ENCODE peak calls at places on chromosomes 16 and 17, in nine cellular contexts. One of them, this sample, is unnamed.

GRCh38 chr17:58337600-58338453 is 9.2 kb upstream of the TSPOAP1 start:
- DNase-seq in ELF-1: peak; percentile 93
- DNase-seq in GM12865: peak; percentile 99
- DNase-seq in activated naive CD8-positive, alpha-beta T cell treated with anti-CD3 and anti-CD28 coated beads, Interleukin-2, amount 50 U/mL, for 24 hours: peak; percentile 93
- DNase-seq in left lung: peak; percentile 92
- DNase-seq in foreskin fibroblast: peak; percentile 80
- DNase-seq in activated T-helper 1 cell treated with Interleukin-2 at 50 U/mL for 16 hours: peak; percentile 86
- DNase-seq in ureter: peak; percentile 78
- DNase-seq in CD8-positive, alpha-beta memory T cell: peak; percentile 84
- DNase-seq in this sample: peak; percentile 64

GRCh38 chr17:61997649-61998048 is 67.4 kb downstream of the MED13 start:
- DNase-seq in activated naive CD8-positive, alpha-beta T cell treated with anti-CD3 and anti-CD28 coated beads, Interleukin-2, amount 50 U/mL, for 24 hours: no peak
- DNase-seq in ureter: no peak
- DNase-seq in GM12865: no peak
- DNase-seq in foreskin fibroblast: peak; percentile 41
- DNase-seq in CD8-positive, alpha-beta memory T cell: no peak
- DNase-seq in ELF-1: no peak
- DNase-seq in left lung: no peak
- DNase-seq in activated T-helper 1 cell treated with Interleukin-2 at 50 U/mL for 16 hours: no peak
- DNase-seq in this sample: no peak

GRCh38 chr17:33328129-33328528 is 35.0 kb upstream of the ASIC2 start:
- DNase-seq in CD8-positive, alpha-beta memory T cell: no peak
- DNase-seq in ureter: no peak
- DNase-seq in activated naive CD8-positive, alpha-beta T cell treated with anti-CD3 and anti-CD28 coated beads, Interleukin-2, amount 50 U/mL, for 24 hours: no peak
- DNase-seq in activated T-helper 1 cell treated with Interleukin-2 at 50 U/mL for 16 hours: no peak
- DNase-seq in ELF-1: peak; percentile 37
- DNase-seq in GM12865: no peak
- DNase-seq in left lung: no peak
- DNase-seq in foreskin fibroblast: peak; percentile 4
- DNase-seq in this sample: no peak

GRCh38 chr17:41986634-41987033 is 20.0 kb downstream of the CNP start:
- DNase-seq in activated naive CD8-positive, alpha-beta T cell treated with anti-CD3 and anti-CD28 coated beads, Interleukin-2, amount 50 U/mL, for 24 hours: no peak
- DNase-seq in activated T-helper 1 cell treated with Interleukin-2 at 50 U/mL for 16 hours: no peak
- DNase-seq in ELF-1: no peak
- DNase-seq in left lung: no peak
- DNase-seq in GM12865: no peak
- DNase-seq in CD8-positive, alpha-beta memory T cell: no peak
- DNase-seq in ureter: no peak
- DNase-seq in foreskin fibroblast: no peak
- DNase-seq in this sample: no peak

GRCh38 chr16:11634307-11634706 is 33.9 kb upstream of the SNN start:
- DNase-seq in ureter: no peak
- DNase-seq in ELF-1: no peak
- DNase-seq in activated T-helper 1 cell treated with Interleukin-2 at 50 U/mL for 16 hours: no peak
- DNase-seq in GM12865: no peak
- DNase-seq in foreskin fibroblast: no peak
- DNase-seq in left lung: no peak
- DNase-seq in activated naive CD8-positive, alpha-beta T cell treated with anti-CD3 and anti-CD28 coated beads, Interleukin-2, amount 50 U/mL, for 24 hours: no peak
- DNase-seq in CD8-positive, alpha-beta memory T cell: no peak
- DNase-seq in this sample: no peak

GRCh38 chr17:62827722-62828498 is 19.8 kb upstream of the MARCHF10 start:
- DNase-seq in CD8-positive, alpha-beta memory T cell: no peak
- DNase-seq in ELF-1: no peak
- DNase-seq in activated naive CD8-positive, alpha-beta T cell treated with anti-CD3 and anti-CD28 coated beads, Interleukin-2, amount 50 U/mL, for 24 hours: no peak
- DNase-seq in activated T-helper 1 cell treated with Interleukin-2 at 50 U/mL for 16 hours: no peak
- DNase-seq in ureter: no peak
- DNase-seq in foreskin fibroblast: peak; percentile 42
- DNase-seq in left lung: no peak
- DNase-seq in GM12865: no peak
- DNase-seq in this sample: no peak

GRCh38 chr17:82253179-82253544 is 20.3 kb downstream of the CSNK1D start:
- DNase-seq in GM12865: no peak
- DNase-seq in CD8-positive, alpha-beta memory T cell: no peak
- DNase-seq in left lung: no peak
- DNase-seq in activated T-helper 1 cell treated with Interleukin-2 at 50 U/mL for 16 hours: no peak
- DNase-seq in ureter: no peak
- DNase-seq in ELF-1: no peak
- DNase-seq in foreskin fibroblast: no peak
- DNase-seq in activated naive CD8-positive, alpha-beta T cell treated with anti-CD3 and anti-CD28 coated beads, Interleukin-2, amount 50 U/mL, for 24 hours: no peak
- DNase-seq in this sample: no peak

GRCh38 chr16:2046889-2047329 is 725 bp downstream of the NTHL1 start:
- DNase-seq in CD8-positive, alpha-beta memory T cell: no peak
- DNase-seq in foreskin fibroblast: no peak
- DNase-seq in activated T-helper 1 cell treated with Interleukin-2 at 50 U/mL for 16 hours: no peak
- DNase-seq in ureter: no peak
- DNase-seq in ELF-1: no peak
- DNase-seq in activated naive CD8-positive, alpha-beta T cell treated with anti-CD3 and anti-CD28 coated beads, Interleukin-2, amount 50 U/mL, for 24 hours: no peak
- DNase-seq in left lung: no peak
- DNase-seq in GM12865: no peak
- DNase-seq in this sample: no peak

GRCh38 chr16:19645557-19645981 is 72.5 kb downstream of the KNOP1 start:
- DNase-seq in ureter: peak; percentile 51
- DNase-seq in activated T-helper 1 cell treated with Interleukin-2 at 50 U/mL for 16 hours: no peak
- DNase-seq in GM12865: no peak
- DNase-seq in ELF-1: peak; percentile 48
- DNase-seq in foreskin fibroblast: no peak
- DNase-seq in CD8-positive, alpha-beta memory T cell: no peak
- DNase-seq in left lung: no peak
- DNase-seq in activated naive CD8-positive, alpha-beta T cell treated with anti-CD3 and anti-CD28 coated beads, Interleukin-2, amount 50 U/mL, for 24 hours: no peak
- DNase-seq in this sample: no peak

GRCh38 chr17:47987240-47987835 is 16.4 kb downstream of the CDK5RAP3 start:
- DNase-seq in foreskin fibroblast: peak; percentile 71
- DNase-seq in activated naive CD8-positive, alpha-beta T cell treated with anti-CD3 and anti-CD28 coated beads, Interleukin-2, amount 50 U/mL, for 24 hours: no peak
- DNase-seq in left lung: no peak
- DNase-seq in GM12865: no peak
- DNase-seq in ELF-1: peak; percentile 79
- DNase-seq in ureter: no peak
- DNase-seq in activated T-helper 1 cell treated with Interleukin-2 at 50 U/mL for 16 hours: no peak
- DNase-seq in CD8-positive, alpha-beta memory T cell: no peak
- DNase-seq in this sample: no peak

GRCh38 chr17:75785770-75786538 is 1.3 kb downstream of the UNK start:
- DNase-seq in foreskin fibroblast: peak; percentile 62
- DNase-seq in activated T-helper 1 cell treated with Interleukin-2 at 50 U/mL for 16 hours: no peak
- DNase-seq in ureter: no peak
- DNase-seq in CD8-positive, alpha-beta memory T cell: no peak
- DNase-seq in GM12865: peak; percentile 55
- DNase-seq in left lung: no peak
- DNase-seq in activated naive CD8-positive, alpha-beta T cell treated with anti-CD3 and anti-CD28 coated beads, Interleukin-2, amount 50 U/mL, for 24 hours: no peak
- DNase-seq in ELF-1: peak; percentile 39
- DNase-seq in this sample: no peak

GRCh38 chr17:6654816-6655731 is 3.5 kb downstream of the C17orf100 start:
- DNase-seq in ureter: peak; percentile 70
- DNase-seq in GM12865: no peak
- DNase-seq in activated naive CD8-positive, alpha-beta T cell treated with anti-CD3 and anti-CD28 coated beads, Interleukin-2, amount 50 U/mL, for 24 hours: no peak
- DNase-seq in activated T-helper 1 cell treated with Interleukin-2 at 50 U/mL for 16 hours: no peak
- DNase-seq in ELF-1: peak; percentile 82
- DNase-seq in foreskin fibroblast: no peak
- DNase-seq in left lung: peak; percentile 71
- DNase-seq in CD8-positive, alpha-beta memory T cell: no peak
- DNase-seq in this sample: no peak

GRCh38 chr16:67542464-67542863 is 13.8 kb downstream of the RIPOR1 start:
- DNase-seq in activated T-helper 1 cell treated with Interleukin-2 at 50 U/mL for 16 hours: peak; percentile 52
- DNase-seq in ELF-1: peak; percentile 42
- DNase-seq in foreskin fibroblast: peak; percentile 80
- DNase-seq in GM12865: peak; percentile 88
- DNase-seq in left lung: no peak
- DNase-seq in activated naive CD8-positive, alpha-beta T cell treated with anti-CD3 and anti-CD28 coated beads, Interleukin-2, amount 50 U/mL, for 24 hours: peak; percentile 73
- DNase-seq in CD8-positive, alpha-beta memory T cell: peak; percentile 76
- DNase-seq in ureter: no peak
- DNase-seq in this sample: no peak

GRCh38 chr16:14486520-14487303 is 143.3 kb downstream of the PARN start:
- DNase-seq in left lung: peak; percentile 81
- DNase-seq in ELF-1: peak; percentile 89
- DNase-seq in foreskin fibroblast: peak; percentile 97
- DNase-seq in ureter: peak; percentile 89
- DNase-seq in activated naive CD8-positive, alpha-beta T cell treated with anti-CD3 and anti-CD28 coated beads, Interleukin-2, amount 50 U/mL, for 24 hours: no peak
- DNase-seq in activated T-helper 1 cell treated with Interleukin-2 at 50 U/mL for 16 hours: no peak
- DNase-seq in GM12865: no peak
- DNase-seq in CD8-positive, alpha-beta memory T cell: no peak
- DNase-seq in this sample: peak; percentile 88

GRCh38 chr16:20897897-20898296 is 2.3 kb downstream of the DCUN1D3 start:
- DNase-seq in ureter: no peak
- DNase-seq in activated naive CD8-positive, alpha-beta T cell treated with anti-CD3 and anti-CD28 coated beads, Interleukin-2, amount 50 U/mL, for 24 hours: no peak
- DNase-seq in foreskin fibroblast: no peak
- DNase-seq in CD8-positive, alpha-beta memory T cell: no peak
- DNase-seq in left lung: no peak
- DNase-seq in activated T-helper 1 cell treated with Interleukin-2 at 50 U/mL for 16 hours: no peak
- DNase-seq in GM12865: no peak
- DNase-seq in ELF-1: peak; percentile 22
- DNase-seq in this sample: no peak

GRCh38 chr17:82338858-82339633 is 5.5 kb upstream of the SECTM1 start:
- DNase-seq in activated naive CD8-positive, alpha-beta T cell treated with anti-CD3 and anti-CD28 coated beads, Interleukin-2, amount 50 U/mL, for 24 hours: no peak
- DNase-seq in CD8-positive, alpha-beta memory T cell: no peak
- DNase-seq in activated T-helper 1 cell treated with Interleukin-2 at 50 U/mL for 16 hours: no peak
- DNase-seq in left lung: no peak
- DNase-seq in foreskin fibroblast: peak; percentile 85
- DNase-seq in ELF-1: peak; percentile 84
- DNase-seq in GM12865: no peak
- DNase-seq in ureter: no peak
- DNase-seq in this sample: no peak

GRCh38 chr17:42311240-42312034 is 23.1 kb downstream of the STAT5A start:
- DNase-seq in GM12865: no peak
- DNase-seq in activated naive CD8-positive, alpha-beta T cell treated with anti-CD3 and anti-CD28 coated beads, Interleukin-2, amount 50 U/mL, for 24 hours: no peak
- DNase-seq in CD8-positive, alpha-beta memory T cell: no peak
- DNase-seq in left lung: peak; percentile 93
- DNase-seq in ELF-1: peak; percentile 88
- DNase-seq in ureter: peak; percentile 90
- DNase-seq in activated T-helper 1 cell treated with Interleukin-2 at 50 U/mL for 16 hours: no peak
- DNase-seq in foreskin fibroblast: peak; percentile 98
- DNase-seq in this sample: peak; percentile 72

GRCh38 chr17:78985395-78985794 is 5.7 kb upstream of the LGALS3BP start:
- DNase-seq in ureter: no peak
- DNase-seq in CD8-positive, alpha-beta memory T cell: no peak
- DNase-seq in GM12865: no peak
- DNase-seq in left lung: no peak
- DNase-seq in activated T-helper 1 cell treated with Interleukin-2 at 50 U/mL for 16 hours: no peak
- DNase-seq in foreskin fibroblast: no peak
- DNase-seq in activated naive CD8-positive, alpha-beta T cell treated with anti-CD3 and anti-CD28 coated beads, Interleukin-2, amount 50 U/mL, for 24 hours: no peak
- DNase-seq in ELF-1: no peak
- DNase-seq in this sample: no peak

GRCh38 chr17:72378414-72379395 is 257.9 kb downstream of the SOX9 start:
- DNase-seq in CD8-positive, alpha-beta memory T cell: no peak
- DNase-seq in GM12865: no peak
- DNase-seq in ELF-1: peak; percentile 33
- DNase-seq in foreskin fibroblast: no peak
- DNase-seq in activated T-helper 1 cell treated with Interleukin-2 at 50 U/mL for 16 hours: no peak
- DNase-seq in ureter: no peak
- DNase-seq in activated naive CD8-positive, alpha-beta T cell treated with anti-CD3 and anti-CD28 coated beads, Interleukin-2, amount 50 U/mL, for 24 hours: no peak
- DNase-seq in left lung: no peak
- DNase-seq in this sample: peak; percentile 5

GRCh38 chr17:76537288-76537577 is 276 bp downstream of the CYGB start:
- DNase-seq in ELF-1: no peak
- DNase-seq in ureter: no peak
- DNase-seq in GM12865: no peak
- DNase-seq in activated naive CD8-positive, alpha-beta T cell treated with anti-CD3 and anti-CD28 coated beads, Interleukin-2, amount 50 U/mL, for 24 hours: no peak
- DNase-seq in foreskin fibroblast: peak; percentile 70
- DNase-seq in CD8-positive, alpha-beta memory T cell: no peak
- DNase-seq in activated T-helper 1 cell treated with Interleukin-2 at 50 U/mL for 16 hours: no peak
- DNase-seq in left lung: no peak
- DNase-seq in this sample: no peak

GRCh38 chr17:4043862-4044261 is 79.6 kb upstream of the ATP2A3 start:
- DNase-seq in activated T-helper 1 cell treated with Interleukin-2 at 50 U/mL for 16 hours: peak; percentile 38
- DNase-seq in ELF-1: no peak
- DNase-seq in left lung: no peak
- DNase-seq in GM12865: peak; percentile 82
- DNase-seq in foreskin fibroblast: no peak
- DNase-seq in CD8-positive, alpha-beta memory T cell: peak; percentile 52
- DNase-seq in ureter: no peak
- DNase-seq in activated naive CD8-positive, alpha-beta T cell treated with anti-CD3 and anti-CD28 coated beads, Interleukin-2, amount 50 U/mL, for 24 hours: peak; percentile 55
- DNase-seq in this sample: no peak

GRCh38 chr17:49881054-49881402 is 33.2 kb upstream of the TAC4 start:
- DNase-seq in GM12865: no peak
- DNase-seq in activated T-helper 1 cell treated with Interleukin-2 at 50 U/mL for 16 hours: no peak
- DNase-seq in ureter: no peak
- DNase-seq in ELF-1: no peak
- DNase-seq in CD8-positive, alpha-beta memory T cell: no peak
- DNase-seq in activated naive CD8-positive, alpha-beta T cell treated with anti-CD3 and anti-CD28 coated beads, Interleukin-2, amount 50 U/mL, for 24 hours: no peak
- DNase-seq in foreskin fibroblast: no peak
- DNase-seq in left lung: no peak
- DNase-seq in this sample: no peak

GRCh38 chr16:84020353-84020752 is 22.2 kb downstream of the SLC38A8 start:
- DNase-seq in ureter: no peak
- DNase-seq in left lung: no peak
- DNase-seq in GM12865: no peak
- DNase-seq in CD8-positive, alpha-beta memory T cell: no peak
- DNase-seq in activated T-helper 1 cell treated with Interleukin-2 at 50 U/mL for 16 hours: no peak
- DNase-seq in activated naive CD8-positive, alpha-beta T cell treated with anti-CD3 and anti-CD28 coated beads, Interleukin-2, amount 50 U/mL, for 24 hours: no peak
- DNase-seq in foreskin fibroblast: no peak
- DNase-seq in ELF-1: no peak
- DNase-seq in this sample: no peak

GRCh38 chr17:82219083-82219482 is 6.4 kb upstream of the CCDC57 start:
- DNase-seq in ureter: no peak
- DNase-seq in activated naive CD8-positive, alpha-beta T cell treated with anti-CD3 and anti-CD28 coated beads, Interleukin-2, amount 50 U/mL, for 24 hours: no peak
- DNase-seq in foreskin fibroblast: no peak
- DNase-seq in left lung: no peak
- DNase-seq in CD8-positive, alpha-beta memory T cell: no peak
- DNase-seq in GM12865: no peak
- DNase-seq in ELF-1: no peak
- DNase-seq in activated T-helper 1 cell treated with Interleukin-2 at 50 U/mL for 16 hours: no peak
- DNase-seq in this sample: no peak

GRCh38 chr17:31003225-31003866 is 32.5 kb downstream of the RNF135 start:
- DNase-seq in foreskin fibroblast: no peak
- DNase-seq in left lung: no peak
- DNase-seq in GM12865: no peak
- DNase-seq in CD8-positive, alpha-beta memory T cell: no peak
- DNase-seq in activated T-helper 1 cell treated with Interleukin-2 at 50 U/mL for 16 hours: no peak
- DNase-seq in ureter: no peak
- DNase-seq in activated naive CD8-positive, alpha-beta T cell treated with anti-CD3 and anti-CD28 coated beads, Interleukin-2, amount 50 U/mL, for 24 hours: no peak
- DNase-seq in ELF-1: no peak
- DNase-seq in this sample: no peak

GRCh38 chr16:47523342-47524006 is 62.3 kb downstream of the PHKB start:
- DNase-seq in activated naive CD8-positive, alpha-beta T cell treated with anti-CD3 and anti-CD28 coated beads, Interleukin-2, amount 50 U/mL, for 24 hours: no peak
- DNase-seq in CD8-positive, alpha-beta memory T cell: no peak
- DNase-seq in activated T-helper 1 cell treated with Interleukin-2 at 50 U/mL for 16 hours: no peak
- DNase-seq in ELF-1: no peak
- DNase-seq in foreskin fibroblast: no peak
- DNase-seq in GM12865: peak; percentile 76
- DNase-seq in left lung: no peak
- DNase-seq in ureter: no peak
- DNase-seq in this sample: peak; percentile 16

GRCh38 chr16:2752850-2753522 is 548 bp downstream of the SRRM2 start:
- DNase-seq in activated naive CD8-positive, alpha-beta T cell treated with anti-CD3 and anti-CD28 coated beads, Interleukin-2, amount 50 U/mL, for 24 hours: peak; percentile 79
- DNase-seq in foreskin fibroblast: peak; percentile 93
- DNase-seq in ELF-1: peak; percentile 57
- DNase-seq in CD8-positive, alpha-beta memory T cell: no peak
- DNase-seq in ureter: peak; percentile 87
- DNase-seq in left lung: peak; percentile 83
- DNase-seq in GM12865: peak; percentile 89
- DNase-seq in activated T-helper 1 cell treated with Interleukin-2 at 50 U/mL for 16 hours: peak; percentile 51
- DNase-seq in this sample: peak; percentile 83

GRCh38 chr16:57740423-57741071 is 5.0 kb downstream of the KATNB1 start:
- DNase-seq in foreskin fibroblast: no peak
- DNase-seq in activated T-helper 1 cell treated with Interleukin-2 at 50 U/mL for 16 hours: no peak
- DNase-seq in ELF-1: no peak
- DNase-seq in CD8-positive, alpha-beta memory T cell: no peak
- DNase-seq in ureter: no peak
- DNase-seq in GM12865: no peak
- DNase-seq in activated naive CD8-positive, alpha-beta T cell treated with anti-CD3 and anti-CD28 coated beads, Interleukin-2, amount 50 U/mL, for 24 hours: no peak
- DNase-seq in left lung: no peak
- DNase-seq in this sample: no peak

GRCh38 chr16:684067-684794 is at the start of gene JMJD8:
- DNase-seq in ELF-1: peak; percentile 98
- DNase-seq in foreskin fibroblast: peak; percentile 98
- DNase-seq in GM12865: peak; percentile 98
- DNase-seq in CD8-positive, alpha-beta memory T cell: peak; percentile 97
- DNase-seq in activated T-helper 1 cell treated with Interleukin-2 at 50 U/mL for 16 hours: peak; percentile 96
- DNase-seq in activated naive CD8-positive, alpha-beta T cell treated with anti-CD3 and anti-CD28 coated beads, Interleukin-2, amount 50 U/mL, for 24 hours: peak; percentile 99
- DNase-seq in left lung: peak; percentile 98
- DNase-seq in ureter: peak; percentile 96
- DNase-seq in this sample: peak; percentile 94

GRCh38 chr17:72351884-72352346 is 231.1 kb downstream of the SOX9 start:
- DNase-seq in GM12865: no peak
- DNase-seq in activated T-helper 1 cell treated with Interleukin-2 at 50 U/mL for 16 hours: no peak
- DNase-seq in CD8-positive, alpha-beta memory T cell: no peak
- DNase-seq in ELF-1: peak; percentile 70
- DNase-seq in foreskin fibroblast: no peak
- DNase-seq in activated naive CD8-positive, alpha-beta T cell treated with anti-CD3 and anti-CD28 coated beads, Interleukin-2, amount 50 U/mL, for 24 hours: no peak
- DNase-seq in ureter: peak; percentile 58
- DNase-seq in left lung: no peak
- DNase-seq in this sample: no peak

GRCh38 chr16:51148674-51149228 is 2.3 kb downstream of the SALL1 start:
- DNase-seq in foreskin fibroblast: peak; percentile 49
- DNase-seq in GM12865: no peak
- DNase-seq in ureter: no peak
- DNase-seq in CD8-positive, alpha-beta memory T cell: no peak
- DNase-seq in activated T-helper 1 cell treated with Interleukin-2 at 50 U/mL for 16 hours: no peak
- DNase-seq in ELF-1: no peak
- DNase-seq in left lung: no peak
- DNase-seq in activated naive CD8-positive, alpha-beta T cell treated with anti-CD3 and anti-CD28 coated beads, Interleukin-2, amount 50 U/mL, for 24 hours: no peak
- DNase-seq in this sample: no peak

This sample was measured in globus pallidus.